ENCODE peak calls at places on chromosomes 13 and 19, in ten cellular contexts. D is uterus, J is cardiac muscle cell, Z is adrenal gland, Q is AG04450, G is body of pancreas, X is mucosa of descending colon, B is Panc1, M is heart right ventricle, W is vagina. T is an unnamed sample. For H3K9me3, the result is how much of the 10 kb centered on the place peaks cover.

GRCh38 chr19:34692541-34692940 is 15.1 kb downstream of the ZNF302 start:
- DNase-seq in Z (no peak), J (no peak), M (no peak), Q (no peak), X (no peak), W (no peak), D (no peak), G (no peak), B (no peak), T (no peak)

GRCh38 chr19:38693380-38694223 is 46.2 kb downstream of the ACTN4 start:
- DNase-seq in G (peak), D (no peak), Q (no peak), M (peak), W (no peak), B (peak), X (no peak), Z (no peak), J (peak), T (no peak)

GRCh38 chr19:53659292-53659691 is 27.5 kb downstream of the DPRX start:
- DNase-seq in D (no peak), M (peak), J (peak), B (peak), Z (no peak), Q (no peak), X (no peak), W (no peak), G (no peak), T (no peak)

GRCh38 chr13:24217601-24218281 is 57.2 kb downstream of the SPATA13 start:
- DNase-seq in M (no peak), J (peak), Q (no peak), W (no peak), Z (no peak), B (no peak), G (peak), X (peak), D (no peak), T (peak)

GRCh38 chr13:41465215-41465907 is 8.0 kb downstream of the RGCC start:
- DNase-seq in M (peak), W (no peak), J (peak), Z (peak), X (peak), B (no peak), D (no peak), G (no peak), Q (peak), T (no peak)

GRCh38 chr13:72868229-72868628 is 86.3 kb downstream of the PIBF1 start:
- DNase-seq in Q (no peak), M (no peak), B (no peak), Z (no peak), G (no peak), D (no peak), J (no peak), W (no peak), X (no peak), T (no peak)

GRCh38 chr13:41547253-41548000 is 90.1 kb downstream of the RGCC start:
- DNase-seq in W (no peak), G (no peak), D (peak), B (no peak), X (no peak), M (peak), J (peak), Z (no peak), Q (no peak), T (no peak)

GRCh38 chr13:40094056-40094455 is 438.6 kb downstream of the COG6 start:
- DNase-seq in Z (no peak), X (peak), D (no peak), J (peak), M (no peak), G (no peak), Q (no peak), B (no peak), W (no peak), T (no peak)

GRCh38 chr13:99450416-99450815 is 50.9 kb upstream of the TM9SF2 start:
- DNase-seq in Z (no peak), M (no peak), J (no peak), B (no peak), G (no peak), X (no peak), Q (no peak), W (no peak), D (no peak), T (no peak)

GRCh38 chr19:49872245-49873148 is 4.7 kb downstream of the AKT1S1 start:
- DNase-seq in J (no peak), B (no peak), X (no peak), W (no peak), Q (no peak), G (no peak), M (no peak), Z (no peak), D (no peak), T (no peak)

GRCh38 chr19:45156231-45156630 is 4.6 kb downstream of the NKPD1 start:
- DNase-seq in G (no peak), Z (no peak), J (no peak), X (no peak), D (no peak), B (no peak), W (no peak), M (no peak), Q (no peak), T (no peak)

GRCh38 chr13:49454388-49455015 is 10.4 kb downstream of the SETDB2 start:
- DNase-seq in X (no peak), J (no peak), Z (no peak), W (no peak), D (no peak), G (no peak), M (no peak), Q (peak), B (no peak), T (no peak)

GRCh38 chr19:51030631-51031030 is 4.2 kb downstream of the KLK12 start:
- DNase-seq in Q (no peak), M (no peak), B (no peak), D (no peak), W (no peak), G (no peak), Z (no peak), X (no peak), J (no peak), T (no peak)

DNA sequence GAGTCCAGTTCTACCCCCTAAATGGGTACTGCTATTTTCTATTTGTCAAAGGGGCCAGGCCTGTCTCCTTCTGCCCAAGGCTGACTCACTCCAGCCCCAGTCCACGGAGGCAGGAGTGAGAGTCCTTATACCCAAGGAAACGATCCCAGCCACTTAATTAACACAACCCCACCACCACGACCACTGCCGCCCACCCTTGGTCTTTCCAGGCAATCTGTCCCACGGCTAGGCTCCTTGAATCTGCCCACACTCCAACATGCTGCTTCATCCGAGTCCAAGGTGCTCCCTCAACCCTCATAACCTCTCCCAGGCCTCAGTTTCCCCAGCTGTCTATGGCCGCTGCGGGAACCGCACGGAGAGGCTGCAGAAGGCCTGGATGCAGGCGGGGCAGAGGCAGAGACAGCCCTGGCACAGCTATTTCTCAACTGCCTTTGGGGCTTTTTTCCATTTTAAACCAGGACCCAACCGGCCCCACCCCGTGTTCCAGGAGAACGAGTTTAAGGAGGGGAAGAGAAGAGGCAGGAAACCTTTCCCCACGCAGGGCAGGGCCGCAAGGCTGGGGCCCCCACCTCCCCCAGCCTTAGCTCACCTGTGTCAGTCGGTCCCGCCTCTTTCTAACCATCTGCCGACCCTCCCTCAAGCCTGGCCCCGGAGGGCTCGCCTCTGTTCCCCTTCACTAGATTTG is 746 bp downstream of the RAB3D start:
- DNase-seq in X (no peak), D (no peak), M (no peak), G (no peak), B (no peak), Z (no peak), J (no peak), W (no peak), Q (no peak), T (no peak)
- H3K4me3 ChIP-seq in X (peak), D (peak), M (peak), G (peak), B (peak), Z (no peak), J (peak), W (peak), Q (peak), T (peak)

GRCh38 chr19:13007292-13008045 is 12.2 kb downstream of the NFIX start:
- DNase-seq in D (peak), B (no peak), X (peak), M (peak), W (no peak), Z (no peak), G (peak), Q (no peak), J (no peak), T (peak)
- TF ChIP-seq CTCF in D (no peak), B (no peak), X (no peak), M (no peak), W (no peak), Z (no peak), G (no peak), Q (peak), J (no peak), T (no peak)

GRCh38 chr19:27861411-27861975 is 1351.5 kb downstream of the UQCRFS1 start:
- DNase-seq in D (no peak), X (no peak), M (no peak), Z (no peak), Q (no peak), J (no peak), W (no peak), B (no peak), G (no peak), T (no peak)

GRCh38 chr19:27859689-27860088 is 1353.3 kb downstream of the UQCRFS1 start:
- DNase-seq in B (no peak), D (no peak), X (no peak), Q (no peak), W (no peak), G (no peak), J (no peak), M (no peak), Z (no peak), T (no peak)

GRCh38 chr19:27860309-27860934 is 1352.5 kb downstream of the UQCRFS1 start:
- DNase-seq in W (no peak), Q (no peak), J (no peak), Z (no peak), G (no peak), X (no peak), D (no peak), M (no peak), B (no peak), T (no peak)

DNA sequence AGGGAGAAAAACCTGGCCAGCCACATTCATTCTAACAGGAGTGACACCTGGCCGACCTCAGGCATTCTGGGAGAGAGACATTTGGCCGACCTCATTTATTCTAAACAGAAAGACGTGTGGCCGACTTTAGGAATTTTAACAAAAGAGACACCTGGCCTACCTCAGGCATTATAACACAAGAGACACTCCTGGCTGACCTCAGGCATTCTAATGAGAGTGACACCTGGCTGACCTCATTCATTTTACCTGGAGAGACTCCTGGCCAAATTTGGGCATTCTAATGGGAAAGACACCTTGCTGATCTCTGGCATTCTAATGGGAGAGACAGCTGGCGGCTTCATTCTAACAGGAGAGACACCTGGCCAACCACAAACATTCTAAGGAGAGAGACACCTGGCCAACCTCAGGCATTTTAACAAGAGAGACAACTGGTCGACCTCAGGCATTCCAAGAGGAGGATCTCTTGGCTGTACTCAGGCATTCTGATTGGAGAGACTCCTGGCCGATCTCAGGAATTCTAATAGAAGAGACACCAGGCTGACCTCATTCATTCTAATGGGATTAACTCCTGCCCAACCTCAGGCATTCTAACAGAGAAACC is 1353.9 kb downstream of the UQCRFS1 start:
- DNase-seq in W (no peak), M (no peak), X (no peak), Z (no peak), J (no peak), Q (no peak), B (no peak), G (no peak), D (no peak), T (no peak)
- H3K9me3 ChIP-seq in W (under half), M (half or more), X (half or more), Z (under half), J (under half), Q (under half), B (under half), G (under half), D (under half), T (under half)

GRCh38 chr19:1214862-1215731 is 9.5 kb downstream of the STK11 start:
- DNase-seq in D (no peak), J (no peak), Q (no peak), Z (peak), W (no peak), M (peak), B (no peak), X (no peak), G (peak), T (peak)
- H3K4me3 ChIP-seq in D (no peak), J (no peak), Q (no peak), Z (no peak), W (no peak), M (no peak), B (peak), X (no peak), G (no peak), T (no peak)

GRCh38 chr19:1252818-1253513 is 4.6 kb downstream of the MIDN start:
- DNase-seq in D (peak), X (peak), M (peak), B (no peak), Z (peak), J (peak), W (no peak), G (peak), Q (peak), T (peak)
- TF ChIP-seq CTCF in D (no peak), X (no peak), M (no peak), B (no peak), Z (peak), J (no peak), W (no peak), G (peak), Q (peak), T (no peak)

GRCh38 chr19:15829786-15830185 is 14.3 kb upstream of the OR10H1 start:
- DNase-seq in X (no peak), J (no peak), M (no peak), B (no peak), W (no peak), Z (no peak), Q (no peak), G (no peak), D (no peak), T (no peak)
- H3K9me3 ChIP-seq in X (under half), J (under half), M (under half), B (under half), W (under half), Z (under half), Q (under half), G (under half), D (under half), T (under half)

T was measured in right lobe of liver.